ENCODE peak calls at places on chromosomes 5 and 9, in seven cellular contexts. One of them, this sample, is unnamed.

GRCh38 chr5:168307022-168307421 is 15.6 kb downstream of the WWC1 start:
- DNase-seq in amniotic epithelial cell: no peak
- DNase-seq in foreskin keratinocyte: no peak
- DNase-seq in GM06990: no peak
- DNase-seq in ELR: no peak
- DNase-seq in NCI-H82: no peak
- DNase-seq in choroid plexus epithelial cell: no peak
- DNase-seq in this sample: no peak

GRCh38 chr5:24773241-24773640 is 128.5 kb upstream of the CDH10 start:
- DNase-seq in amniotic epithelial cell: no peak
- DNase-seq in choroid plexus epithelial cell: no peak
- DNase-seq in ELR: peak
- DNase-seq in foreskin keratinocyte: peak
- DNase-seq in NCI-H82: no peak
- DNase-seq in GM06990: no peak
- DNase-seq in this sample: peak

GRCh38 chr5:125525356-125525755 is 778.9 kb upstream of the ZNF608 start:
- DNase-seq in ELR: no peak
- DNase-seq in NCI-H82: no peak
- DNase-seq in GM06990: no peak
- DNase-seq in foreskin keratinocyte: peak
- DNase-seq in amniotic epithelial cell: peak
- DNase-seq in choroid plexus epithelial cell: no peak
- DNase-seq in this sample: peak

GRCh38 chr9:38683336-38683735 is 36.6 kb downstream of the FAM240B start:
- DNase-seq in NCI-H82: no peak
- DNase-seq in ELR: no peak
- DNase-seq in GM06990: no peak
- DNase-seq in choroid plexus epithelial cell: peak
- DNase-seq in foreskin keratinocyte: no peak
- DNase-seq in amniotic epithelial cell: peak
- DNase-seq in this sample: no peak

GRCh38 chr5:140287776-140288521 is 15.0 kb downstream of the PFDN1 start:
- DNase-seq in ELR: no peak
- DNase-seq in NCI-H82: no peak
- DNase-seq in GM06990: no peak
- DNase-seq in amniotic epithelial cell: no peak
- DNase-seq in foreskin keratinocyte: no peak
- DNase-seq in choroid plexus epithelial cell: no peak
- DNase-seq in this sample: no peak

GRCh38 chr9:125631391-125632085 is 75.5 kb downstream of the MAPKAP1 start:
- DNase-seq in GM06990: peak
- DNase-seq in NCI-H82: peak
- DNase-seq in ELR: peak
- DNase-seq in choroid plexus epithelial cell: peak
- DNase-seq in amniotic epithelial cell: peak
- DNase-seq in foreskin keratinocyte: no peak
- DNase-seq in this sample: peak

GRCh38 chr9:4548796-4549725 is 58.8 kb downstream of the SLC1A1 start:
- DNase-seq in amniotic epithelial cell: no peak
- DNase-seq in ELR: peak
- DNase-seq in NCI-H82: peak
- DNase-seq in choroid plexus epithelial cell: no peak
- DNase-seq in foreskin keratinocyte: no peak
- DNase-seq in GM06990: peak
- DNase-seq in this sample: no peak

GRCh38 chr5:110917161-110917875 is 154.2 kb upstream of the TSLP start:
- DNase-seq in GM06990: no peak
- DNase-seq in ELR: peak
- DNase-seq in amniotic epithelial cell: peak
- DNase-seq in NCI-H82: peak
- DNase-seq in foreskin keratinocyte: no peak
- DNase-seq in choroid plexus epithelial cell: peak
- DNase-seq in this sample: peak

GRCh38 chr9:105646879-105647594 is 15.2 kb upstream of the TAL2 start:
- DNase-seq in GM06990: no peak
- DNase-seq in foreskin keratinocyte: no peak
- DNase-seq in amniotic epithelial cell: no peak
- DNase-seq in ELR: no peak
- DNase-seq in NCI-H82: peak
- DNase-seq in choroid plexus epithelial cell: no peak
- DNase-seq in this sample: no peak

GRCh38 chr9:133103183-133103986 is 17.7 kb downstream of the RALGDS start:
- DNase-seq in ELR: peak
- DNase-seq in foreskin keratinocyte: no peak
- DNase-seq in choroid plexus epithelial cell: peak
- DNase-seq in NCI-H82: peak
- DNase-seq in GM06990: no peak
- DNase-seq in amniotic epithelial cell: no peak
- DNase-seq in this sample: peak

GRCh38 chr5:94621763-94622162 is 3.3 kb downstream of the SLF1 start:
- DNase-seq in ELR: no peak
- DNase-seq in GM06990: no peak
- DNase-seq in NCI-H82: no peak
- DNase-seq in choroid plexus epithelial cell: peak
- DNase-seq in foreskin keratinocyte: no peak
- DNase-seq in amniotic epithelial cell: no peak
- DNase-seq in this sample: no peak